ENCODE peak calls at places on chromosome 5, in six cellular contexts. P, A, C, M, X and E are unnamed samples.

GRCh38 chr5:129412731-129413130 is 47.4 kb upstream of the ADAMTS19 start:
- DNase-seq in A (no peak), P (no peak), X (no peak), M (no peak), C (no peak), E (no peak)

GRCh38 chr5:146466521-146467349 is 19.6 kb downstream of the TCERG1 start:
- DNase-seq in P (no peak), X (no peak), A (no peak), M (no peak), C (no peak), E (peak)

GRCh38 chr5:89728750-89729149 is 680.8 kb downstream of the CETN3 start:
- DNase-seq in P (no peak), A (peak), C (peak), X (no peak), M (no peak), E (no peak)

GRCh38 chr5:82894754-82895153 is 182.4 kb downstream of the TMEM167A start:
- DNase-seq in C (no peak), X (no peak), M (no peak), P (no peak), A (no peak), E (no peak)

GRCh38 chr5:2737273-2738155 is 14.0 kb downstream of the IRX2 start:
- DNase-seq in P (no peak), C (no peak), A (no peak), M (no peak), X (no peak), E (no peak)

GRCh38 chr5:140367631-140368013 is 7.6 kb downstream of the SLC4A9 start:
- DNase-seq in C (no peak), X (no peak), P (no peak), A (no peak), M (no peak), E (no peak)

GRCh38 chr5:56270568-56271392 is 37.6 kb upstream of the ANKRD55 start:
- DNase-seq in M (peak), A (peak), P (peak), X (peak), C (peak), E (peak)

GRCh38 chr5:139652788-139653241 is 4.7 kb downstream of the CXXC5 start:
- DNase-seq in A (no peak), C (no peak), P (no peak), M (no peak), X (no peak), E (no peak)

GRCh38 chr5:14718778-14719177 is 54.3 kb downstream of the OTULIN start:
- DNase-seq in A (no peak), M (no peak), C (no peak), X (no peak), P (no peak), E (no peak)

GRCh38 chr5:117738571-117738970 is 1163.9 kb upstream of the SEMA6A start:
- DNase-seq in X (no peak), A (no peak), P (no peak), C (no peak), M (no peak), E (no peak)

GRCh38 chr5:134874831-134875655 is 872 bp downstream of the TXNDC15 start:
- DNase-seq in X (no peak), C (peak), A (peak), P (peak), M (peak), E (peak)

GRCh38 chr5:94928891-94929290 is 310.4 kb downstream of the SLF1 start:
- DNase-seq in A (no peak), X (no peak), C (no peak), M (no peak), P (no peak), E (no peak)

GRCh38 chr5:129591508-129592160 is 131.5 kb downstream of the ADAMTS19 start:
- DNase-seq in X (no peak), M (no peak), P (no peak), A (no peak), C (no peak), E (no peak)

GRCh38 chr5:157562111-157562581 is 13.4 kb downstream of the ADAM19 start:
- DNase-seq in P (no peak), C (peak), X (no peak), A (no peak), M (no peak), E (no peak)

GRCh38 chr5:129857124-129857523 is 47.1 kb upstream of the CHSY3 start:
- DNase-seq in C (no peak), X (no peak), A (no peak), P (no peak), M (no peak), E (no peak)

GRCh38 chr5:2334686-2335085 is 416.8 kb downstream of the IRX2 start:
- DNase-seq in X (no peak), A (no peak), P (no peak), C (no peak), M (no peak), E (no peak)

GRCh38 chr5:23208959-23209431 is 298.4 kb upstream of the PRDM9 start:
- DNase-seq in C (no peak), A (no peak), P (no peak), X (no peak), M (no peak), E (peak)

GRCh38 chr5:80147119-80147815 is 108.6 kb downstream of the SERINC5 start:
- DNase-seq in C (no peak), M (no peak), A (no peak), P (no peak), X (no peak), E (no peak)

GRCh38 chr5:73515232-73515631 is 17.0 kb downstream of the BTF3 start:
- DNase-seq in C (no peak), A (peak), P (peak), X (no peak), M (no peak), E (no peak)

GRCh38 chr5:116605310-116606070 is 30.9 kb upstream of the SEMA6A start:
- DNase-seq in A (no peak), M (no peak), C (no peak), P (no peak), X (no peak), E (no peak)

GRCh38 chr5:61352612-61353156 is 20.6 kb downstream of the ZSWIM6 start:
- DNase-seq in C (no peak), A (no peak), X (no peak), P (no peak), M (no peak), E (no peak)

GRCh38 chr5:129905467-129906176 is 1.4 kb downstream of the CHSY3 start:
- DNase-seq in X (no peak), C (peak), A (peak), P (no peak), M (peak), E (no peak)

GRCh38 chr5:111774525-111774924 is 17.5 kb upstream of the NREP start:
- DNase-seq in X (no peak), M (no peak), C (no peak), P (peak), A (no peak), E (peak)

GRCh38 chr5:14039576-14039975 is 95.1 kb upstream of the DNAH5 start:
- DNase-seq in C (no peak), P (no peak), X (no peak), M (no peak), A (no peak), E (no peak)

GRCh38 chr5:108688487-108688886 is 59.2 kb upstream of the FER start:
- DNase-seq in A (no peak), X (no peak), C (no peak), P (no peak), M (no peak), E (no peak)

GRCh38 chr5:160219411-160219810 is 9.9 kb upstream of the FABP6 start:
- DNase-seq in A (no peak), X (no peak), M (peak), C (no peak), P (no peak), E (no peak)

GRCh38 chr5:78127875-78128274 is 166.6 kb downstream of the AP3B1 start:
- DNase-seq in M (no peak), X (no peak), A (no peak), C (no peak), P (no peak), E (peak)

GRCh38 chr5:6708814-6709213 is 4.4 kb upstream of the TENT4A start:
- DNase-seq in X (no peak), C (peak), P (no peak), M (no peak), A (no peak), E (no peak)

GRCh38 chr5:15092801-15093200 is 221.2 kb upstream of the ANKH start:
- DNase-seq in P (no peak), A (no peak), M (no peak), C (no peak), X (no peak), E (no peak)

GRCh38 chr5:104513194-104513602 is 950.6 kb upstream of the NUDT12 start:
- DNase-seq in P (no peak), C (no peak), M (no peak), X (peak), A (no peak), E (no peak)

DNA sequence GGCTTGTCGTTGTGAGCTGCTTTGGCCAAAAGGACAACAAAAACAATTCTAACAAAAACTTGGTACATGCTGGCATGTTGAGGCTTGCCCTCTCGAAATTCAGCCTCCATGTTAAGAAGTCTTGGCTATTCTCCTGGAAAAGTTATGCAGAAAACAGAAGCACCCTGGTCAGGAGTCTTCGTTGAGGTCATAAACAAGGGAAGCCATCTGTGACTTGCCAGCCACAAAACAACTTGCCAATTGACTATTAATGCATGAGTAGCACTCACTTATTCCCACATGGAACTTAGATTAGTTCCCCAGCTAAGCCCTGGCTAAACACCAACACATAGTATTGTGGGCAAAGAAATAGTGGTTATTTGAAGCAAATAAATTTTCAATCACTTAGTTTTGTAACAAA is 521.0 kb upstream of the CHD1 start:
- DNase-seq in C (no peak), P (no peak), A (no peak), X (no peak), M (no peak), E (no peak)
- TF ChIP-seq POLR2A in C (no peak), P (no peak), A (no peak), X (no peak), M (no peak), E (no peak)

GRCh38 chr5:35131723-35132122 is 84.0 kb upstream of the AGXT2 start:
- DNase-seq in X (no peak), A (no peak), C (no peak), M (no peak), P (no peak), E (no peak)

GRCh38 chr5:35125746-35126145 is 78.0 kb upstream of the AGXT2 start:
- DNase-seq in C (no peak), P (no peak), X (no peak), M (no peak), A (no peak), E (no peak)

GRCh38 chr5:35129921-35130485 is 82.3 kb upstream of the AGXT2 start:
- DNase-seq in P (peak), X (no peak), C (no peak), A (peak), M (no peak), E (no peak)

GRCh38 chr5:35127006-35127405 is 79.3 kb upstream of the AGXT2 start:
- DNase-seq in C (no peak), M (no peak), X (no peak), P (no peak), A (no peak), E (no peak)

GRCh38 chr5:35129276-35129675 is 81.5 kb upstream of the AGXT2 start:
- DNase-seq in C (no peak), A (no peak), X (no peak), P (no peak), M (no peak), E (no peak)
- H3K4me3 ChIP-seq in C (no peak), A (no peak), X (no peak), P (no peak), M (no peak), E (no peak)

GRCh38 chr5:181204561-181205401 is at the start of gene TRIM7:
- DNase-seq in M (peak), P (peak), C (peak), X (no peak), A (peak), E (no peak)
- TF ChIP-seq POLR2A in M (no peak), P (no peak), C (no peak), X (peak), A (no peak), E (no peak)

GRCh38 chr5:181173027-181173419 is 25.6 kb downstream of the OR2V2 start:
- DNase-seq in C (no peak), P (no peak), A (no peak), M (no peak), X (no peak), E (peak)
- H3K4me3 ChIP-seq in C (no peak), P (no peak), A (no peak), M (no peak), X (peak), E (peak)

DNA sequence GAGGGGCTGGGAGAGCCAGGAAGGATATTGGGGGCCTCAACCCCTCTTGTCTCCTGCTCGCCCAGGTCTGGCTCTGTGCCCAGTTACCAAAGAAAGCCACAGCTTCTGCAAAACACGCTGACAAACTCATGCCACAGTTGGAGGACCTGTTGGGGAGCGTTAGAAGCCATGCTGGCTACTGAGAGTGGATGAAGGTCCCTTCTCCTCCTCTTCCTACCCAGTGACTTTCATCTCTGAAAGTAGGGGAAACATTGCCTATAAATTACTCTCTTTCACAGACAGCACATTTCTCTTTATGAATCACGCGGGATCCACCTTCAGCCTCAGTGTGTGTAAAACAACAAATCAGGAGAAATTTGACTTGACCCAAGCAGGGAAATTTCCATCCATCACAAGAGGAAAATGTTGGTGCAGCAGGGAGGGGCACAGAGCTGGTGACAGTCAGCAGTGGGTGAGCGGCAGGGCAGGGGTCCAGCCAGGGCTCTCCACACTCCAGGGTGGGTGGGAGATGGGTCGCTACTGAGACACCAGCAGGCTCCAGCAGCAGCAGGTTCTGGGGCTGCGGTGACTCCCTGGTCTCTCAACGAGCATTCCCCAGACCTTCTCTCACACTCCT is 181.9 kb downstream of the FGF18 start:
- DNase-seq in A (no peak), P (no peak), M (no peak), X (no peak), C (no peak), E (peak)
- TF ChIP-seq POLR2A in A (no peak), P (no peak), M (no peak), X (no peak), C (no peak), E (no peak)

GRCh38 chr5:149114403-149115312 is 26.6 kb upstream of the ABLIM3 start:
- DNase-seq in C (peak), A (peak), X (peak), M (no peak), P (peak), E (peak)

GRCh38 chr5:149118463-149118862 is 22.8 kb upstream of the ABLIM3 start:
- DNase-seq in M (no peak), X (no peak), A (no peak), C (no peak), P (no peak), E (no peak)

GRCh38 chr5:149110406-149110805 is 30.9 kb upstream of the ABLIM3 start:
- DNase-seq in M (no peak), X (no peak), P (no peak), A (no peak), C (no peak), E (no peak)

GRCh38 chr5:149117970-149118369 is 23.3 kb upstream of the ABLIM3 start:
- DNase-seq in M (no peak), C (no peak), X (no peak), A (no peak), P (no peak), E (no peak)

DNA sequence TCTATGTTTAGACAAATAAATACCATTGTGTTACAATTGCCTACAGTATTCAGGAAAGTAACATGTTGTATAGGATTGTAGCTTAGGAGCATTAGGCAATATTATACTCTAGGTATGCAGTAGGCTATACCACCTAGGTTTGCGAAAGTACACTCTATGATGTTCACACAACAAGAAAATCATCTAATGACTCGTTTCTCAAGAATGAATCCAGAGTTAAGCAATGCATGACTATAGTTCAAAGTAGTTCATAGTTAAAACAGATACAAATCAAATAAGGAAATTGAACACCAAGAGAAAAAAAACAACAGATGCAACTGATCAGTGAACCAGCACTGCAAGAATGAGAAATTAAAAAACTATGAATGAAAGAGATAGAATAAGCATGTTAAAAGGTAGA is 27.6 kb upstream of the ABLIM3 start:
- DNase-seq in A (no peak), C (no peak), P (no peak), M (no peak), X (no peak), E (no peak)
- H3K4me3 ChIP-seq in A (no peak), C (no peak), P (no peak), M (no peak), X (no peak), E (no peak)

DNA sequence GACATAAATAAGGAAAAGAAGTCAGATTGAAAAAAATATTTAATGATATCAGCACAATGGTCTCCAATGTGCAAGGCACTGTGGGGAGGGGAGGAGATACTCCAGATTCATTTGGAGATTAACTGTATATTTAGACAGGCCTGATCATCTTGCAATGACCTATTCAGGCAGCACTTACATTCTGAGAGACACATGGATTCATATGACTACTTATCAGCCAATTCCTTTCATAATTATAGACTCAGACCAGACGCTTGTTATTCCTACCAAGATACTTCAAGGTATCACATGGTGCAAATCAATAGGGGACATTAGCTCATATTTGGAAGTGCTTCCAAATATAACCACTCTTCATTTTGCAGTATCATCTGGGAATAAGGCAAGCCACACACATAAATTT is 153.5 kb upstream of the TARS1 start:
- DNase-seq in M (no peak), C (no peak), P (no peak), A (no peak), X (no peak), E (no peak)
- TF ChIP-seq POLR2A in M (no peak), C (no peak), P (no peak), A (no peak), X (no peak), E (no peak)